ENCODE peak calls at places on chromosome 9, in ten cellular contexts. J is stimulated activated CD8-positive, alpha-beta memory T cell treated with anti-CD3 and anti-CD28 coated beads, Interleukin-4, amount 100 ng/mL, for 4 hours; H is stimulated activated CD4-positive, alpha-beta T cell treated with anti-CD3 and anti-CD28 coated beads, Interleukin-4, amount 100 ng/mL, for 1 hour; W is IMR-90; B is T-cell; Y is AG09319; L is activated naive CD8-positive, alpha-beta T cell treated with anti-CD3 and anti-CD28 coated beads, Interleukin-2, amount 50 U/mL, for 16 hours; Q is spleen; R is PC-3; U is NCI-H345. F is an unnamed sample.

GRCh38 chr9:93505518-93506123 is 52.2 kb upstream of the FAM120AOS start:
- DNase-seq in Y (no peak), J (no peak), W (no peak), Q (no peak), H (no peak), B (no peak), U (no peak), L (no peak), R (no peak), F (no peak)

GRCh38 chr9:15831384-15831783 is 278.5 kb downstream of the CCDC171 start:
- DNase-seq in J (no peak), Y (no peak), B (no peak), L (no peak), H (no peak), R (no peak), U (no peak), Q (no peak), W (no peak), F (no peak)

GRCh38 chr9:118170032-118170955 is 466.1 kb downstream of the TLR4 start:
- DNase-seq in H (no peak), R (peak), W (no peak), Q (no peak), Y (no peak), L (no peak), J (no peak), U (peak), B (no peak), F (peak)

GRCh38 chr9:123541441-123541840 is 185.4 kb downstream of the CRB2 start:
- DNase-seq in R (no peak), B (no peak), J (no peak), U (no peak), H (no peak), W (no peak), Y (peak), L (no peak), Q (no peak), F (no peak)

GRCh38 chr9:127706836-127707241 is at the start of gene CFAP157:
- DNase-seq in W (no peak), J (no peak), Q (no peak), R (no peak), H (no peak), U (peak), Y (no peak), B (no peak), L (no peak), F (no peak)

GRCh38 chr9:133844876-133845658 is 106.9 kb upstream of the SARDH start:
- DNase-seq in L (no peak), W (peak), R (no peak), Y (no peak), U (no peak), Q (peak), H (no peak), J (no peak), B (no peak), F (no peak)

GRCh38 chr9:77384406-77384805 is 207.1 kb downstream of the VPS13A start:
- DNase-seq in Q (no peak), Y (peak), W (peak), L (no peak), R (peak), H (no peak), J (no peak), U (no peak), B (no peak), F (peak)

GRCh38 chr9:105690742-105691141 is 3.6 kb upstream of the TMEM38B start:
- DNase-seq in L (no peak), Q (no peak), H (no peak), J (no peak), R (peak), U (no peak), Y (no peak), W (peak), B (no peak), F (peak)

GRCh38 chr9:5671711-5672353 is 42.9 kb downstream of the RIC1 start:
- DNase-seq in J (no peak), H (no peak), L (no peak), R (peak), W (no peak), U (no peak), Y (no peak), B (no peak), Q (no peak), F (no peak)

GRCh38 chr9:71975833-71976232 is 64.4 kb downstream of the C9orf85 start:
- DNase-seq in L (no peak), H (no peak), J (no peak), W (no peak), Y (no peak), U (no peak), R (peak), Q (no peak), B (no peak), F (peak)

GRCh38 chr9:88396836-88397577 is 8.8 kb downstream of the SPIN1 start:
- DNase-seq in J (no peak), Y (no peak), Q (no peak), R (no peak), L (no peak), W (peak), B (no peak), H (no peak), U (no peak), F (peak)

GRCh38 chr9:110146371-110146770 is 61.6 kb downstream of the C9orf152 start:
- DNase-seq in L (no peak), B (no peak), Y (no peak), W (peak), H (no peak), R (no peak), Q (no peak), J (no peak), U (no peak), F (peak)

GRCh38 chr9:134986957-134987356 is 69.2 kb upstream of the FCN1 start:
- DNase-seq in B (no peak), Q (peak), U (no peak), H (no peak), Y (no peak), L (no peak), R (no peak), W (no peak), J (no peak), F (no peak)

GRCh38 chr9:83981126-83981871 is 694 bp downstream of the RMI1 start:
- DNase-seq in W (peak), U (peak), J (no peak), Y (no peak), L (no peak), R (peak), Q (no peak), B (no peak), H (no peak), F (peak)

GRCh38 chr9:75168270-75169185 is 80.2 kb downstream of the OSTF1 start:
- DNase-seq in U (no peak), W (no peak), H (no peak), R (peak), J (no peak), L (no peak), Y (peak), Q (no peak), B (no peak), F (no peak)

GRCh38 chr9:123649909-123650308 is 280.0 kb downstream of the DENND1A start:
- DNase-seq in L (no peak), Y (no peak), U (no peak), W (no peak), R (no peak), Q (no peak), B (no peak), J (no peak), H (no peak), F (no peak)

GRCh38 chr9:134689320-134690181 is 47.9 kb downstream of the COL5A1 start:
- DNase-seq in Q (peak), J (no peak), W (peak), H (no peak), U (peak), L (no peak), R (peak), Y (peak), B (no peak), F (peak)

GRCh38 chr9:98097836-98098235 is 21.2 kb downstream of the TRIM14 start:
- DNase-seq in Q (no peak), H (peak), B (no peak), Y (no peak), L (no peak), W (no peak), J (no peak), R (peak), U (peak), F (no peak)

GRCh38 chr9:92576175-92576574 is 40.4 kb upstream of the ECM2 start:
- DNase-seq in B (no peak), Q (no peak), W (no peak), H (no peak), U (no peak), R (no peak), L (no peak), J (no peak), Y (no peak), F (peak)

GRCh38 chr9:5786370-5787127 is 46.4 kb downstream of the ERMP1 start:
- DNase-seq in B (no peak), R (no peak), J (no peak), W (peak), Y (no peak), L (no peak), U (no peak), H (no peak), Q (no peak), F (no peak)

GRCh38 chr9:127202461-127203139 is 62.0 kb upstream of the GARNL3 start:
- DNase-seq in R (no peak), H (no peak), Y (no peak), U (no peak), W (no peak), B (no peak), L (no peak), Q (no peak), J (no peak), F (no peak)

GRCh38 chr9:135926402-135927194 is 19.3 kb upstream of the CAMSAP1 start:
- DNase-seq in U (no peak), L (no peak), W (peak), H (peak), R (peak), Q (peak), Y (peak), B (no peak), J (no peak), F (no peak)

GRCh38 chr9:87594218-87594617 is 96.6 kb downstream of the DAPK1 start:
- DNase-seq in Y (no peak), U (no peak), L (no peak), W (peak), H (no peak), R (no peak), Q (no peak), J (no peak), B (no peak), F (no peak)

GRCh38 chr9:133089271-133089671 is 27.5 kb downstream of the CEL start:
- DNase-seq in U (peak), B (no peak), R (no peak), Q (no peak), J (no peak), W (no peak), L (no peak), H (no peak), Y (no peak), F (no peak)

GRCh38 chr9:83430681-83431080 is 107.5 kb downstream of the FRMD3 start:
- DNase-seq in H (no peak), L (no peak), B (no peak), Q (no peak), R (no peak), J (no peak), Y (no peak), U (no peak), W (no peak), F (no peak)

GRCh38 chr9:134835987-134836386 is 44.6 kb upstream of the FCN2 start:
- DNase-seq in W (no peak), L (no peak), B (no peak), H (no peak), J (no peak), Y (no peak), Q (no peak), U (no peak), R (no peak), F (no peak)

GRCh38 chr9:115134941-115135340 is 17.0 kb upstream of the TNC start:
- DNase-seq in R (no peak), H (no peak), U (no peak), J (no peak), Q (no peak), B (no peak), L (no peak), W (peak), Y (no peak), F (peak)

GRCh38 chr9:108709126-108709525 is 146.7 kb downstream of the ACTL7B start:
- DNase-seq in U (no peak), Y (no peak), H (no peak), L (no peak), B (no peak), Q (no peak), W (no peak), R (no peak), J (no peak), F (no peak)

GRCh38 chr9:6383551-6384225 is 29.3 kb upstream of the UHRF2 start:
- DNase-seq in W (peak), U (no peak), Q (no peak), J (no peak), H (no peak), R (no peak), B (no peak), L (no peak), Y (peak), F (peak)

GRCh38 chr9:69171049-69171448 is 3.0 kb upstream of the TJP2 start:
- DNase-seq in L (no peak), B (no peak), Y (no peak), U (no peak), R (peak), W (peak), Q (no peak), H (no peak), J (no peak), F (no peak)

GRCh38 chr9:18941060-18941746 is 91.8 kb downstream of the SAXO1 start:
- DNase-seq in L (no peak), H (no peak), R (no peak), W (no peak), J (no peak), Y (no peak), Q (no peak), U (no peak), B (no peak), F (no peak)

GRCh38 chr9:75197521-75197920 is 109.2 kb downstream of the OSTF1 start:
- DNase-seq in L (no peak), B (no peak), Q (no peak), W (no peak), R (no peak), H (no peak), Y (no peak), J (no peak), U (peak), F (no peak)

GRCh38 chr9:33466565-33467495 is 6.9 kb downstream of the NOL6 start:
- DNase-seq in B (peak), Q (peak), R (peak), Y (no peak), L (peak), W (peak), H (peak), U (peak), J (peak), F (no peak)

GRCh38 chr9:99489043-99489378 is 266.9 kb downstream of the SEC61B start:
- DNase-seq in L (no peak), U (no peak), B (no peak), W (peak), J (no peak), Q (no peak), H (no peak), Y (peak), R (no peak), F (peak)

F was measured in HCEC 1CT.